ENCODE peak calls at places on chromosomes 7 and 10, in eight cellular contexts. M is A673, E is colonic mucosa, T is left ventricle myocardium inferior, V is stomach, Z is cardiac muscle cell, A is WERI-Rb-1, J is neural progenitor cell. L is an unnamed sample.

GRCh38 chr10:46284286-46285229 is 2.2 kb upstream of the ANTXRL start:
- DNase-seq in M (peak; percentile 69), E (peak; percentile 91), T (peak; percentile 87), V (peak; percentile 90), Z (peak; percentile 91), A (peak; percentile 95), J (peak; percentile 68), L (no peak)

GRCh38 chr10:120433176-120433575 is 23.9 kb upstream of the PLPP4 start:
- DNase-seq in M (no peak), E (no peak), T (no peak), V (no peak), Z (no peak), A (no peak), J (no peak), L (no peak)

GRCh38 chr10:103786020-103786419 is 69.4 kb downstream of the SH3PXD2A start:
- DNase-seq in M (no peak), E (no peak), T (no peak), V (no peak), Z (peak; percentile 55), A (peak; percentile 41), J (no peak), L (no peak)

GRCh38 chr7:37182011-37182478 is 266.6 kb downstream of the ELMO1 start:
- DNase-seq in M (peak; percentile 80), E (peak; percentile 81), T (peak; percentile 78), V (peak; percentile 83), Z (peak; percentile 90), A (peak; percentile 76), J (peak; percentile 90), L (peak; percentile 31)

GRCh38 chr7:296546-296945 is 6.6 kb downstream of the FOXL3 start:
- DNase-seq in M (no peak), E (no peak), T (no peak), V (no peak), Z (no peak), A (no peak), J (no peak), L (no peak)

GRCh38 chr7:69166979-69167516 is 431.2 kb upstream of the AUTS2 start:
- DNase-seq in M (no peak), E (no peak), T (no peak), V (no peak), Z (no peak), A (no peak), J (no peak), L (no peak)

GRCh38 chr7:143362126-143362961 is at the start of gene FAM131B:
- DNase-seq in M (peak; percentile 19), E (no peak), T (no peak), V (no peak), Z (peak; percentile 34), A (peak; percentile 17), J (peak; percentile 83), L (no peak)

GRCh38 chr10:71893920-71894319 is 42.9 kb upstream of the PSAP start:
- DNase-seq in M (no peak), E (no peak), T (no peak), V (no peak), Z (no peak), A (no peak), J (no peak), L (no peak)

GRCh38 chr7:31263363-31263762 is 77.2 kb downstream of the NEUROD6 start:
- DNase-seq in M (no peak), E (no peak), T (no peak), V (no peak), Z (no peak), A (no peak), J (no peak), L (no peak)

GRCh38 chr10:103840747-103841085 is 14.7 kb downstream of the SH3PXD2A start:
- DNase-seq in M (no peak), E (no peak), T (no peak), V (no peak), Z (no peak), A (no peak), J (no peak), L (no peak)

GRCh38 chr10:11260136-11260535 is 242.5 kb downstream of the CELF2 start:
- DNase-seq in M (no peak), E (no peak), T (no peak), V (no peak), Z (peak; percentile 21), A (peak; percentile 8), J (no peak), L (no peak)

GRCh38 chr10:11262210-11263038 is 244.8 kb downstream of the CELF2 start:
- DNase-seq in M (no peak), E (no peak), T (no peak), V (no peak), Z (no peak), A (no peak), J (no peak), L (no peak)

GRCh38 chr10:11261687-11262086 is 244.0 kb downstream of the CELF2 start:
- DNase-seq in M (no peak), E (no peak), T (no peak), V (no peak), Z (peak; percentile 32), A (no peak), J (no peak), L (no peak)

GRCh38 chr10:11263039-11263345 is 245.3 kb downstream of the CELF2 start:
- DNase-seq in M (no peak), E (no peak), T (no peak), V (no peak), Z (no peak), A (no peak), J (no peak), L (no peak)

GRCh38 chr10:11261143-11261542 is 243.5 kb downstream of the CELF2 start:
- DNase-seq in M (no peak), E (no peak), T (no peak), V (no peak), Z (no peak), A (no peak), J (no peak), L (no peak)
- H3K36me3 ChIP-seq in M (no peaks in the 10 kb centered on the region), E (no peaks in the 10 kb centered on the region), T (peaks cover 26% of the 10 kb centered on the region), V (peaks cover 10% of the 10 kb centered on the region), Z (peaks cover 11% of the 10 kb centered on the region), A (no peaks in the 10 kb centered on the region), J (no peaks in the 10 kb centered on the region), L (peaks cover 1% of the 10 kb centered on the region)

DNA sequence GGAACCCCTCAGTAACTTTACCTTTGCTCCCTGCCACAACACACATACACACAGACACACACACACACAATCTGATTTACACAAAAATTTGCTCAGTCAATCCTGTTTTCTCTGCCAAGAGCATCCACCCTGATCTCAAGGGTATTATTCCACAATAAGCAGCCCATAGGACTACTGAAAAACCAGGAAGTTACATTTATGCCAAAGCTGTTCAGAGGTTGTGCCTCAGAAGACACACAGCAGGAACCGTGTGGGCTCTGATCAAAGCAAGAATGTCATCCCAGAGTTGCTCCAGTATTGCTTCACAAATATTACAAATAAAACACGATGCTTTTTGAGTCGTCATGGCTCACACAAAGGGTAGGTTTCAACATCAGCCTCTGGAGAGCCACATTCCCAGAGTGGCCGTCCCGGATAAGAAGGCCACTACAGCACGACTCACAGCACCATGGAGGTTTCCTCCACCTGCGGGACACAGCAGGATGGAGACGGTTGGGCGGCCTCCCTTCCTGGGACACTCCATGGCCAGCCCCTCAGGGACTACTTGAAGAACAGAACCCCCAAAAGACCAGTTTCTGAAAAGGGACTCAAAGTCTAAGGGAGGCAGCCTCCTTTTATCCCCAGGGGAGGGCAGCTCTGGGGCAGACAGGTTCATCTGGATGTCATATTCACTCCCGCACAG is 1.6 kb downstream of the AIFM2 start:
- DNase-seq in M (no peak), E (no peak), T (no peak), V (no peak), Z (no peak), A (no peak), J (no peak), L (no peak)
- H3K4me3 ChIP-seq in M (no peak overlapping the region), E (peak overlapping the region; percentile 67), T (peak overlapping the region; percentile 74), V (peak overlapping the region; percentile 52), Z (no peak overlapping the region), A (no peak overlapping the region), J (no peak overlapping the region), L (no peak overlapping the region)

GRCh38 chr10:122980209-122981065 is at the start of gene PSTK:
- DNase-seq in M (peak; percentile 90), E (peak; percentile 91), T (peak; percentile 91), V (peak; percentile 90), Z (peak; percentile 92), A (peak; percentile 91), J (peak; percentile 95), L (peak; percentile 54)
- TF ChIP-seq CTCF in M (peak; percentile 90), E (peak; percentile 97), T (peak; percentile 99), V (peak; percentile 95), Z (peak; percentile 89), A (peak; percentile 96), J (peak; percentile 83), L (peak; percentile 97)

DNA sequence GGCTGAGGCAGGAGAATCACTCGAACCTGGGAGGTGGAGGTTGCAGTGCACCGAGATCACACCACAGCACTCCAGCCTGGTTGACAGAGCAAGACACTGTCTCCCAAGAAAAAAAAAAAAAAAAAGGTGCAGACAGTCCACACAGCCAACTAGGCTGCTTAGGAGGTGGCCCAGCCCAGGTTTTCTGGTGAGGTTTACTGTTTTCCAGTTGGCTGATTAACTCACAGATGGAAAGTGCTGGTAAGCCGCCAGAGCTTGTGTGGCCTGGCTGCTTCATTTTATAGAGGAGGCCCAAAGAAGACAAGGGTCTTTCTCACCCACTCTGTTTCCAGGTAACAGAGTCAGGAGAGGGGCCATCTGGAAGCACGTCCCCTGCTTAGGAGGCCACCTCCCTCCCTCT is 6.2 kb downstream of the RHBDD2 start:
- DNase-seq in M (no peak), E (no peak), T (no peak), V (no peak), Z (no peak), A (peak; percentile 36), J (no peak), L (no peak)
- H3K36me3 ChIP-seq in M (peaks cover 47% of the 10 kb centered on the region), E (peaks cover 9% of the 10 kb centered on the region), T (peaks cover 75% of the 10 kb centered on the region), V (peaks cover 51% of the 10 kb centered on the region), Z (peaks cover 31% of the 10 kb centered on the region), A (peaks cover 82% of the 10 kb centered on the region), J (no peaks in the 10 kb centered on the region), L (no peaks in the 10 kb centered on the region)